ENCODE peak calls at places on chromosomes 1 and 21, in five cellular contexts. One of them, this sample, is unnamed.

GRCh38 chr1:106975944-106976343 is 80.5 kb upstream of the PRMT6 start:
- DNase-seq in NCI-H1105 treated with DMSO at 0.1 percent for 48 hours: no peak
- DNase-seq in WTC11: no peak
- DNase-seq in activated CD4-positive, alpha-beta T cell treated with anti-CD3 and anti-CD28 coated beads for 1 hour: no peak
- DNase-seq in GM23248: no peak
- DNase-seq in this sample: no peak

GRCh38 chr1:111507411-111508201 is 4.2 kb upstream of the ADORA3 start:
- DNase-seq in NCI-H1105 treated with DMSO at 0.1 percent for 48 hours: no peak
- DNase-seq in WTC11: peak
- DNase-seq in activated CD4-positive, alpha-beta T cell treated with anti-CD3 and anti-CD28 coated beads for 1 hour: peak
- DNase-seq in GM23248: peak
- DNase-seq in this sample: peak

GRCh38 chr1:27356628-27357280 is 10.0 kb downstream of the MAP3K6 start:
- DNase-seq in NCI-H1105 treated with DMSO at 0.1 percent for 48 hours: no peak
- DNase-seq in WTC11: peak
- DNase-seq in activated CD4-positive, alpha-beta T cell treated with anti-CD3 and anti-CD28 coated beads for 1 hour: no peak
- DNase-seq in GM23248: no peak
- DNase-seq in this sample: no peak

GRCh38 chr1:87786861-87787548 is 458.3 kb downstream of the LMO4 start:
- DNase-seq in NCI-H1105 treated with DMSO at 0.1 percent for 48 hours: no peak
- DNase-seq in WTC11: no peak
- DNase-seq in activated CD4-positive, alpha-beta T cell treated with anti-CD3 and anti-CD28 coated beads for 1 hour: no peak
- DNase-seq in GM23248: no peak
- DNase-seq in this sample: no peak

GRCh38 chr1:193707271-193708015 is 521.0 kb upstream of the B3GALT2 start:
- DNase-seq in NCI-H1105 treated with DMSO at 0.1 percent for 48 hours: no peak
- DNase-seq in WTC11: no peak
- DNase-seq in activated CD4-positive, alpha-beta T cell treated with anti-CD3 and anti-CD28 coated beads for 1 hour: no peak
- DNase-seq in GM23248: peak
- DNase-seq in this sample: no peak

GRCh38 chr1:7620196-7620595 is 150.9 kb upstream of the VAMP3 start:
- DNase-seq in NCI-H1105 treated with DMSO at 0.1 percent for 48 hours: no peak
- DNase-seq in WTC11: peak
- DNase-seq in activated CD4-positive, alpha-beta T cell treated with anti-CD3 and anti-CD28 coated beads for 1 hour: no peak
- DNase-seq in GM23248: no peak
- DNase-seq in this sample: no peak

GRCh38 chr1:33712176-33712575 is 151.7 kb upstream of the HMGB4 start:
- DNase-seq in NCI-H1105 treated with DMSO at 0.1 percent for 48 hours: no peak
- DNase-seq in WTC11: no peak
- DNase-seq in activated CD4-positive, alpha-beta T cell treated with anti-CD3 and anti-CD28 coated beads for 1 hour: no peak
- DNase-seq in GM23248: peak
- DNase-seq in this sample: no peak

GRCh38 chr1:226365831-226366231 is 42.1 kb downstream of the PARP1 start:
- DNase-seq in NCI-H1105 treated with DMSO at 0.1 percent for 48 hours: no peak
- DNase-seq in WTC11: no peak
- DNase-seq in activated CD4-positive, alpha-beta T cell treated with anti-CD3 and anti-CD28 coated beads for 1 hour: no peak
- DNase-seq in GM23248: no peak
- DNase-seq in this sample: peak

GRCh38 chr1:168466703-168467081 is 77.1 kb downstream of the XCL2 start:
- DNase-seq in NCI-H1105 treated with DMSO at 0.1 percent for 48 hours: no peak
- DNase-seq in WTC11: no peak
- DNase-seq in activated CD4-positive, alpha-beta T cell treated with anti-CD3 and anti-CD28 coated beads for 1 hour: no peak
- DNase-seq in GM23248: no peak
- DNase-seq in this sample: no peak

GRCh38 chr1:156813750-156814570 is 2.7 kb downstream of the SH2D2A start:
- DNase-seq in NCI-H1105 treated with DMSO at 0.1 percent for 48 hours: peak
- DNase-seq in WTC11: peak
- DNase-seq in activated CD4-positive, alpha-beta T cell treated with anti-CD3 and anti-CD28 coated beads for 1 hour: peak
- DNase-seq in GM23248: peak
- DNase-seq in this sample: peak

GRCh38 chr1:161051219-161051618 is 5.4 kb upstream of the USF1 start:
- DNase-seq in NCI-H1105 treated with DMSO at 0.1 percent for 48 hours: no peak
- DNase-seq in WTC11: no peak
- DNase-seq in activated CD4-positive, alpha-beta T cell treated with anti-CD3 and anti-CD28 coated beads for 1 hour: no peak
- DNase-seq in GM23248: no peak
- DNase-seq in this sample: no peak

GRCh38 chr1:45643978-45644377 is 20.1 kb upstream of the CCDC17 start:
- DNase-seq in NCI-H1105 treated with DMSO at 0.1 percent for 48 hours: no peak
- DNase-seq in WTC11: no peak
- DNase-seq in activated CD4-positive, alpha-beta T cell treated with anti-CD3 and anti-CD28 coated beads for 1 hour: no peak
- DNase-seq in GM23248: no peak
- DNase-seq in this sample: no peak

GRCh38 chr1:162627662-162628296 is 4.5 kb upstream of the DDR2 start:
- DNase-seq in NCI-H1105 treated with DMSO at 0.1 percent for 48 hours: peak
- DNase-seq in WTC11: no peak
- DNase-seq in activated CD4-positive, alpha-beta T cell treated with anti-CD3 and anti-CD28 coated beads for 1 hour: no peak
- DNase-seq in GM23248: peak
- DNase-seq in this sample: peak

GRCh38 chr1:161382214-161383019 is 14.7 kb upstream of the CFAP126 start:
- DNase-seq in NCI-H1105 treated with DMSO at 0.1 percent for 48 hours: peak
- DNase-seq in WTC11: no peak
- DNase-seq in activated CD4-positive, alpha-beta T cell treated with anti-CD3 and anti-CD28 coated beads for 1 hour: no peak
- DNase-seq in GM23248: peak
- DNase-seq in this sample: peak

GRCh38 chr21:26070822-26071425 is 99.6 kb downstream of the APP start:
- DNase-seq in NCI-H1105 treated with DMSO at 0.1 percent for 48 hours: no peak
- DNase-seq in WTC11: no peak
- DNase-seq in activated CD4-positive, alpha-beta T cell treated with anti-CD3 and anti-CD28 coated beads for 1 hour: no peak
- DNase-seq in GM23248: peak
- DNase-seq in this sample: peak

GRCh38 chr1:72366473-72366872 is 84.1 kb upstream of the NEGR1 start:
- DNase-seq in NCI-H1105 treated with DMSO at 0.1 percent for 48 hours: peak
- DNase-seq in WTC11: no peak
- DNase-seq in activated CD4-positive, alpha-beta T cell treated with anti-CD3 and anti-CD28 coated beads for 1 hour: no peak
- DNase-seq in GM23248: peak
- DNase-seq in this sample: peak

GRCh38 chr1:22745675-22746585 is 35.3 kb downstream of the EPHB2 start:
- DNase-seq in NCI-H1105 treated with DMSO at 0.1 percent for 48 hours: peak
- DNase-seq in WTC11: no peak
- DNase-seq in activated CD4-positive, alpha-beta T cell treated with anti-CD3 and anti-CD28 coated beads for 1 hour: no peak
- DNase-seq in GM23248: peak
- DNase-seq in this sample: peak

GRCh38 chr1:246583448-246584185 is 17.4 kb downstream of the CNST start:
- DNase-seq in NCI-H1105 treated with DMSO at 0.1 percent for 48 hours: peak
- DNase-seq in WTC11: no peak
- DNase-seq in activated CD4-positive, alpha-beta T cell treated with anti-CD3 and anti-CD28 coated beads for 1 hour: no peak
- DNase-seq in GM23248: peak
- DNase-seq in this sample: peak

GRCh38 chr1:92516574-92516973 is 29.8 kb upstream of the GFI1 start:
- DNase-seq in NCI-H1105 treated with DMSO at 0.1 percent for 48 hours: no peak
- DNase-seq in WTC11: no peak
- DNase-seq in activated CD4-positive, alpha-beta T cell treated with anti-CD3 and anti-CD28 coated beads for 1 hour: no peak
- DNase-seq in GM23248: no peak
- DNase-seq in this sample: no peak

GRCh38 chr1:42931108-42931539 is 27.5 kb downstream of the SLC2A1 start:
- DNase-seq in NCI-H1105 treated with DMSO at 0.1 percent for 48 hours: peak
- DNase-seq in WTC11: peak
- DNase-seq in activated CD4-positive, alpha-beta T cell treated with anti-CD3 and anti-CD28 coated beads for 1 hour: peak
- DNase-seq in GM23248: peak
- DNase-seq in this sample: peak

GRCh38 chr1:18109058-18109755 is 1.6 kb downstream of the IGSF21 start:
- DNase-seq in NCI-H1105 treated with DMSO at 0.1 percent for 48 hours: peak
- DNase-seq in WTC11: no peak
- DNase-seq in activated CD4-positive, alpha-beta T cell treated with anti-CD3 and anti-CD28 coated beads for 1 hour: no peak
- DNase-seq in GM23248: peak
- DNase-seq in this sample: no peak

GRCh38 chr21:15042531-15042930 is 22.3 kb downstream of the NRIP1 start:
- DNase-seq in NCI-H1105 treated with DMSO at 0.1 percent for 48 hours: no peak
- DNase-seq in WTC11: no peak
- DNase-seq in activated CD4-positive, alpha-beta T cell treated with anti-CD3 and anti-CD28 coated beads for 1 hour: no peak
- DNase-seq in GM23248: no peak
- DNase-seq in this sample: no peak

GRCh38 chr1:154325583-154326545 is 539 bp downstream of the ATP8B2 start:
- DNase-seq in NCI-H1105 treated with DMSO at 0.1 percent for 48 hours: no peak
- DNase-seq in WTC11: peak
- DNase-seq in activated CD4-positive, alpha-beta T cell treated with anti-CD3 and anti-CD28 coated beads for 1 hour: no peak
- DNase-seq in GM23248: peak
- DNase-seq in this sample: peak

GRCh38 chr1:22418852-22419480 is 32.7 kb upstream of the ZBTB40 start:
- DNase-seq in NCI-H1105 treated with DMSO at 0.1 percent for 48 hours: no peak
- DNase-seq in WTC11: no peak
- DNase-seq in activated CD4-positive, alpha-beta T cell treated with anti-CD3 and anti-CD28 coated beads for 1 hour: no peak
- DNase-seq in GM23248: peak
- DNase-seq in this sample: peak

This sample was measured in AG10803.